ENCODE peak calls at places on chromosomes 4 and X, in six cellular contexts. One of them, this sample, is unnamed.

GRCh38 chrX:70498129-70498528 is 53.5 kb downstream of the DLG3 start:
- DNase-seq in EH: no peak
- DNase-seq in T-helper 1 cell: no peak
- DNase-seq in suprapubic skin: no peak
- DNase-seq in nephron progenitor cell: no peak
- DNase-seq in left cardiac atrium: no peak
- DNase-seq in this sample: no peak

GRCh38 chr4:65096630-65097029 is 573.7 kb downstream of the EPHA5 start:
- DNase-seq in EH: no peak
- DNase-seq in T-helper 1 cell: no peak
- DNase-seq in suprapubic skin: no peak
- DNase-seq in nephron progenitor cell: no peak
- DNase-seq in left cardiac atrium: no peak
- DNase-seq in this sample: no peak

GRCh38 chr4:3255611-3256186 is 6.7 kb downstream of the MSANTD1 start:
- DNase-seq in EH: no peak
- DNase-seq in T-helper 1 cell: no peak
- DNase-seq in suprapubic skin: peak; percentile 53
- DNase-seq in nephron progenitor cell: no peak
- DNase-seq in left cardiac atrium: peak; percentile 9
- DNase-seq in this sample: no peak

GRCh38 chr4:150609131-150609530 is 27.2 kb downstream of the MAB21L2 start:
- DNase-seq in EH: no peak
- DNase-seq in T-helper 1 cell: no peak
- DNase-seq in suprapubic skin: no peak
- DNase-seq in nephron progenitor cell: no peak
- DNase-seq in left cardiac atrium: no peak
- DNase-seq in this sample: no peak

GRCh38 chr4:106062452-106062875 is 167.2 kb downstream of the NPNT start:
- DNase-seq in EH: peak; percentile 77
- DNase-seq in T-helper 1 cell: no peak
- DNase-seq in suprapubic skin: no peak
- DNase-seq in nephron progenitor cell: no peak
- DNase-seq in left cardiac atrium: no peak
- DNase-seq in this sample: no peak

GRCh38 chr4:186760576-186760975 is 36.9 kb upstream of the FAT1 start:
- DNase-seq in EH: peak; percentile 98
- DNase-seq in T-helper 1 cell: no peak
- DNase-seq in suprapubic skin: no peak
- DNase-seq in nephron progenitor cell: no peak
- DNase-seq in left cardiac atrium: no peak
- DNase-seq in this sample: no peak

GRCh38 chrX:15601932-15602331 is 1.2 kb upstream of the ACE2 start:
- DNase-seq in EH: no peak
- DNase-seq in T-helper 1 cell: no peak
- DNase-seq in suprapubic skin: no peak
- DNase-seq in nephron progenitor cell: no peak
- DNase-seq in left cardiac atrium: no peak
- DNase-seq in this sample: no peak

GRCh38 chrX:39516399-39516798 is 581.4 kb downstream of the BCOR start:
- DNase-seq in EH: no peak
- DNase-seq in T-helper 1 cell: no peak
- DNase-seq in suprapubic skin: no peak
- DNase-seq in nephron progenitor cell: no peak
- DNase-seq in left cardiac atrium: no peak
- DNase-seq in this sample: no peak

GRCh38 chr4:10656988-10657387 is 27.6 kb downstream of the CLNK start:
- DNase-seq in EH: peak; percentile 36
- DNase-seq in T-helper 1 cell: no peak
- DNase-seq in suprapubic skin: no peak
- DNase-seq in nephron progenitor cell: no peak
- DNase-seq in left cardiac atrium: no peak
- DNase-seq in this sample: no peak

GRCh38 chrX:155819525-155819924 is 61.6 kb upstream of the VAMP7 start:
- DNase-seq in EH: peak; percentile 1
- DNase-seq in T-helper 1 cell: no peak
- DNase-seq in suprapubic skin: no peak
- DNase-seq in nephron progenitor cell: no peak
- DNase-seq in left cardiac atrium: no peak
- DNase-seq in this sample: no peak

GRCh38 chrX:1242901-1243402 is 25.7 kb upstream of the CSF2RA start:
- DNase-seq in EH: peak; percentile 44
- DNase-seq in T-helper 1 cell: no peak
- DNase-seq in suprapubic skin: no peak
- DNase-seq in nephron progenitor cell: no peak
- DNase-seq in left cardiac atrium: no peak
- DNase-seq in this sample: no peak

GRCh38 chrX:15797707-15798106 is 7.4 kb downstream of the ZRSR2 start:
- DNase-seq in EH: no peak
- DNase-seq in T-helper 1 cell: no peak
- DNase-seq in suprapubic skin: no peak
- DNase-seq in nephron progenitor cell: no peak
- DNase-seq in left cardiac atrium: no peak
- DNase-seq in this sample: no peak

GRCh38 chrX:41377624-41378023 is 43.7 kb downstream of the DDX3X start:
- DNase-seq in EH: no peak
- DNase-seq in T-helper 1 cell: no peak
- DNase-seq in suprapubic skin: no peak
- DNase-seq in nephron progenitor cell: no peak
- DNase-seq in left cardiac atrium: no peak
- DNase-seq in this sample: no peak

GRCh38 chr4:123083612-123084011 is 161.2 kb upstream of the NUDT6 start:
- DNase-seq in EH: no peak
- DNase-seq in T-helper 1 cell: no peak
- DNase-seq in suprapubic skin: no peak
- DNase-seq in nephron progenitor cell: no peak
- DNase-seq in left cardiac atrium: no peak
- DNase-seq in this sample: no peak

GRCh38 chr4:153988446-153988845 is 199.6 kb upstream of the SFRP2 start:
- DNase-seq in EH: peak; percentile 68
- DNase-seq in T-helper 1 cell: no peak
- DNase-seq in suprapubic skin: no peak
- DNase-seq in nephron progenitor cell: no peak
- DNase-seq in left cardiac atrium: no peak
- DNase-seq in this sample: no peak

GRCh38 chr4:83734576-83734975 is 198.7 kb downstream of the GPAT3 start:
- DNase-seq in EH: no peak
- DNase-seq in T-helper 1 cell: no peak
- DNase-seq in suprapubic skin: no peak
- DNase-seq in nephron progenitor cell: no peak
- DNase-seq in left cardiac atrium: no peak
- DNase-seq in this sample: no peak

GRCh38 chr4:31081375-31081774 is 361.2 kb downstream of the PCDH7 start:
- DNase-seq in EH: peak; percentile 43
- DNase-seq in T-helper 1 cell: no peak
- DNase-seq in suprapubic skin: no peak
- DNase-seq in nephron progenitor cell: no peak
- DNase-seq in left cardiac atrium: no peak
- DNase-seq in this sample: no peak

GRCh38 chrX:145213504-145213903 is 33.8 kb upstream of the SPANXN1 start:
- DNase-seq in EH: no peak
- DNase-seq in T-helper 1 cell: no peak
- DNase-seq in suprapubic skin: no peak
- DNase-seq in nephron progenitor cell: peak; percentile 23
- DNase-seq in left cardiac atrium: no peak
- DNase-seq in this sample: no peak

GRCh38 chr4:76624271-76624681 is 189.2 kb downstream of the SHROOM3 start:
- DNase-seq in EH: peak; percentile 98
- DNase-seq in T-helper 1 cell: no peak
- DNase-seq in suprapubic skin: no peak
- DNase-seq in nephron progenitor cell: no peak
- DNase-seq in left cardiac atrium: no peak
- DNase-seq in this sample: no peak

GRCh38 chr4:48780867-48781219 is 764 bp upstream of the FRYL start:
- DNase-seq in EH: no peak
- DNase-seq in T-helper 1 cell: peak; percentile 24
- DNase-seq in suprapubic skin: no peak
- DNase-seq in nephron progenitor cell: no peak
- DNase-seq in left cardiac atrium: peak; percentile 60
- DNase-seq in this sample: peak; percentile 16

GRCh38 chrX:118688935-118689334 is 38.5 kb upstream of the IL13RA1 start:
- DNase-seq in EH: no peak
- DNase-seq in T-helper 1 cell: no peak
- DNase-seq in suprapubic skin: no peak
- DNase-seq in nephron progenitor cell: no peak
- DNase-seq in left cardiac atrium: no peak
- DNase-seq in this sample: no peak

GRCh38 chr4:57078685-57079521 is 31.3 kb downstream of the IGFBP7 start:
- DNase-seq in EH: peak; percentile 50
- DNase-seq in T-helper 1 cell: no peak
- DNase-seq in suprapubic skin: no peak
- DNase-seq in nephron progenitor cell: peak; percentile 10
- DNase-seq in left cardiac atrium: no peak
- DNase-seq in this sample: no peak